ENCODE peak calls at places on chromosomes 11 and 22, in four cellular contexts. One of them, this sample, is unnamed.

GRCh38 chr11:15613231-15613630 is 498.5 kb downstream of the INSC start:
- DNase-seq in fibroblast of lung: peak; percentile 13
- DNase-seq in IMR-90: peak; percentile 7
- DNase-seq in endothelial cell of umbilical vein: no peak
- DNase-seq in this sample: no peak

GRCh38 chr11:8227156-8228152 is 36.2 kb downstream of the LMO1 start:
- DNase-seq in IMR-90: no peak
- DNase-seq in endothelial cell of umbilical vein: no peak
- DNase-seq in fibroblast of lung: no peak
- DNase-seq in this sample: no peak

GRCh38 chr22:22692707-22693530 is 48.5 kb downstream of the GGTLC2 start:
- DNase-seq in fibroblast of lung: peak; percentile 61
- DNase-seq in endothelial cell of umbilical vein: peak; percentile 36
- DNase-seq in IMR-90: peak; percentile 57
- DNase-seq in this sample: peak; percentile 84

GRCh38 chr11:109783017-109783416 is 310.2 kb upstream of the ZC3H12C start:
- DNase-seq in IMR-90: no peak
- DNase-seq in endothelial cell of umbilical vein: no peak
- DNase-seq in fibroblast of lung: no peak
- DNase-seq in this sample: no peak

GRCh38 chr11:6431861-6432260 is 8.9 kb downstream of the HPX start:
- DNase-seq in fibroblast of lung: no peak
- DNase-seq in endothelial cell of umbilical vein: no peak
- DNase-seq in IMR-90: peak; percentile 65
- DNase-seq in this sample: no peak

GRCh38 chr22:24875862-24876506 is 70.0 kb downstream of the SGSM1 start:
- DNase-seq in fibroblast of lung: peak; percentile 4
- DNase-seq in endothelial cell of umbilical vein: peak; percentile 29
- DNase-seq in IMR-90: no peak
- DNase-seq in this sample: no peak

GRCh38 chr11:126415128-126415527 is 59.6 kb downstream of the ST3GAL4 start:
- DNase-seq in endothelial cell of umbilical vein: no peak
- DNase-seq in IMR-90: peak; percentile 69
- DNase-seq in fibroblast of lung: peak; percentile 96
- DNase-seq in this sample: peak; percentile 77

GRCh38 chr11:7642747-7643146 is 30.6 kb downstream of the CYB5R2 start:
- DNase-seq in endothelial cell of umbilical vein: no peak
- DNase-seq in fibroblast of lung: no peak
- DNase-seq in IMR-90: no peak
- DNase-seq in this sample: no peak

GRCh38 chr22:50544078-50544745 is 1.5 kb upstream of the KLHDC7B start:
- DNase-seq in endothelial cell of umbilical vein: peak; percentile 53
- DNase-seq in fibroblast of lung: peak; percentile 64
- DNase-seq in IMR-90: peak; percentile 49
- DNase-seq in this sample: peak; percentile 90

GRCh38 chr11:13205446-13205845 is 72.1 kb upstream of the BMAL1 start:
- DNase-seq in fibroblast of lung: no peak
- DNase-seq in endothelial cell of umbilical vein: peak; percentile 26
- DNase-seq in IMR-90: peak; percentile 21
- DNase-seq in this sample: no peak

GRCh38 chr11:75476716-75477613 is 44.0 kb upstream of the KLHL35 start:
- DNase-seq in endothelial cell of umbilical vein: no peak
- DNase-seq in fibroblast of lung: no peak
- DNase-seq in IMR-90: no peak
- DNase-seq in this sample: no peak

GRCh38 chr22:20524004-20524481 is 16.6 kb downstream of the MED15 start:
- DNase-seq in IMR-90: peak; percentile 65
- DNase-seq in endothelial cell of umbilical vein: no peak
- DNase-seq in fibroblast of lung: no peak
- DNase-seq in this sample: no peak

GRCh38 chr22:36860438-36860820 is 377 bp upstream of the NCF4 start:
- DNase-seq in fibroblast of lung: no peak
- DNase-seq in endothelial cell of umbilical vein: no peak
- DNase-seq in IMR-90: no peak
- DNase-seq in this sample: no peak
- H3K9ac ChIP-seq in fibroblast of lung: no peak overlapping the region
- H3K9ac ChIP-seq in endothelial cell of umbilical vein: no peak overlapping the region
- H3K9ac ChIP-seq in IMR-90: no peak overlapping the region
- H3K9ac ChIP-seq in this sample: peak overlapping the region; percentile 4

GRCh38 chr11:41113160-41113559 is 346.3 kb downstream of the LRRC4C start:
- DNase-seq in endothelial cell of umbilical vein: no peak
- DNase-seq in IMR-90: no peak
- DNase-seq in fibroblast of lung: no peak
- DNase-seq in this sample: no peak

GRCh38 chr11:41115066-41115465 is 344.4 kb downstream of the LRRC4C start:
- DNase-seq in endothelial cell of umbilical vein: no peak
- DNase-seq in fibroblast of lung: no peak
- DNase-seq in IMR-90: no peak
- DNase-seq in this sample: no peak

DNA sequence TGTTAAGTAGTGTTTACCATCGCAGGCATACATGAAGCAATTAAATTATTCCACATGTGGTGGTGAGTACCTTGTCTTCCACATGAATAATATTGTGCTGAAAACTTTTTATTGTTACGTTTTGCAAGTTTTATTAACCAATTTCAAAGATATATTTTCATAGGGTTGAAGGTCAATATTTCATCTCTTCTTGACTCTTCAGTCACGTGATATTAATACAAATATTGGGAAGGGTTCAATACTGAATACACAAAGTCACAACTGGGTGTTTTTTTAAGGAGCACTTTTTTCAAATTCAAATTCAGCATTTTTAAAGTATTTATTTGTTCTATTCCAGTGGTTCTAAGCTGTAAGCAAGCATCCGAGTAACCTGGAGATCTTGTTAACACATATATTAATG is 348.9 kb downstream of the LRRC4C start:
- DNase-seq in endothelial cell of umbilical vein: no peak
- DNase-seq in fibroblast of lung: no peak
- DNase-seq in IMR-90: no peak
- DNase-seq in this sample: no peak
- H3K9ac ChIP-seq in endothelial cell of umbilical vein: no peak overlapping the region
- H3K9ac ChIP-seq in fibroblast of lung: no peak overlapping the region
- H3K9ac ChIP-seq in IMR-90: no peak overlapping the region
- H3K9ac ChIP-seq in this sample: no peak overlapping the region

GRCh38 chr11:56163804-56164203 is 3.7 kb upstream of the OR8K5 start:
- DNase-seq in fibroblast of lung: no peak
- DNase-seq in endothelial cell of umbilical vein: no peak
- DNase-seq in IMR-90: no peak
- DNase-seq in this sample: no peak

DNA sequence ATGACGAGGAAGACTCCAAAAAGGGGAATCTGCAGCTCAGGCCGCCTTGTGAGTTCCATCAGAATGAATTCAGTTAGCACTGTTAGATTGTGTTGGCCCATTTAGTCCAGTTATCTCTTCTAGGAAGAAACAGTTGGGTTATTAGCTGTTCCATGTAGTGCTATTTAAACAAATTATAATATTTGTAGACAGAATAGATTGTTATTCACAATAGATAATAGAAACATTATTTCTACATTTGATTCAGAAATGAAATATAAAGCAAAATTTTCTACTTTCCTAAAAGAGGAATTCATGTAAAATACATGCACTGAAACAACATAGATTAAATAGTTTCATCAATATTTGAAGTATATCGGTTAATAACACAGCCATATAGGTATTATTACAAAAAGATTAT is at the start of gene OR8K5:
- DNase-seq in IMR-90: no peak
- DNase-seq in fibroblast of lung: no peak
- DNase-seq in endothelial cell of umbilical vein: no peak
- DNase-seq in this sample: no peak
- H3K9ac ChIP-seq in IMR-90: no peak within 1 kb of the TSS
- H3K9ac ChIP-seq in fibroblast of lung: no peak within 1 kb of the TSS
- H3K9ac ChIP-seq in endothelial cell of umbilical vein: no peak within 1 kb of the TSS
- H3K9ac ChIP-seq in this sample: no peak within 1 kb of the TSS

GRCh38 chr11:62996271-62996670 is 11.5 kb upstream of the SLC22A6 start:
- DNase-seq in endothelial cell of umbilical vein: no peak
- DNase-seq in fibroblast of lung: no peak
- DNase-seq in IMR-90: no peak
- DNase-seq in this sample: no peak

GRCh38 chr11:62999156-62999555 is 14.4 kb upstream of the SLC22A6 start:
- DNase-seq in fibroblast of lung: no peak
- DNase-seq in IMR-90: no peak
- DNase-seq in endothelial cell of umbilical vein: no peak
- DNase-seq in this sample: no peak

GRCh38 chr11:62994775-62995174 is 10.0 kb upstream of the SLC22A6 start:
- DNase-seq in IMR-90: no peak
- DNase-seq in fibroblast of lung: no peak
- DNase-seq in endothelial cell of umbilical vein: no peak
- DNase-seq in this sample: no peak

DNA sequence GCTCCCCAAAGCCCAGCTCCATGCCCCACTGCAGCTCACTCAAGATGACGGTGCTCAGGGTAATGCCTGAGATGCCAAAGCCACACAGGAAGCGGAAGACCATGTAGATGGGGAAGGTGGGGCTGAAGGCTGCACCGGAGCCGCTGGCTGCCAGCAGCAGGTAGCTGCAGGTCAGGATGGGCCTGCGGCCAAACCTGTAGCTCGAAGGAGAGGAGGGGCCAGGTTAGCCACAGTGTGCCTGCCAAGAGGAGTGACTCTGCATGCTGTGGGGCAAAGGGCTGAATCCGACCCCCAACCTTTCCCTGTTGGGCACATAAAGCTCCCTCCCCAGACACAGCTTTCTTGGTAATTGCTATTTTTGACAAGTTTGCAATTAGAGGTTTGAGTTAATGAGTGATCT is 14.9 kb upstream of the SLC22A6 start:
- DNase-seq in endothelial cell of umbilical vein: no peak
- DNase-seq in fibroblast of lung: no peak
- DNase-seq in IMR-90: no peak
- DNase-seq in this sample: no peak
- H3K9ac ChIP-seq in endothelial cell of umbilical vein: no peak overlapping the region
- H3K9ac ChIP-seq in fibroblast of lung: no peak overlapping the region
- H3K9ac ChIP-seq in IMR-90: no peak overlapping the region
- H3K9ac ChIP-seq in this sample: no peak overlapping the region

DNA sequence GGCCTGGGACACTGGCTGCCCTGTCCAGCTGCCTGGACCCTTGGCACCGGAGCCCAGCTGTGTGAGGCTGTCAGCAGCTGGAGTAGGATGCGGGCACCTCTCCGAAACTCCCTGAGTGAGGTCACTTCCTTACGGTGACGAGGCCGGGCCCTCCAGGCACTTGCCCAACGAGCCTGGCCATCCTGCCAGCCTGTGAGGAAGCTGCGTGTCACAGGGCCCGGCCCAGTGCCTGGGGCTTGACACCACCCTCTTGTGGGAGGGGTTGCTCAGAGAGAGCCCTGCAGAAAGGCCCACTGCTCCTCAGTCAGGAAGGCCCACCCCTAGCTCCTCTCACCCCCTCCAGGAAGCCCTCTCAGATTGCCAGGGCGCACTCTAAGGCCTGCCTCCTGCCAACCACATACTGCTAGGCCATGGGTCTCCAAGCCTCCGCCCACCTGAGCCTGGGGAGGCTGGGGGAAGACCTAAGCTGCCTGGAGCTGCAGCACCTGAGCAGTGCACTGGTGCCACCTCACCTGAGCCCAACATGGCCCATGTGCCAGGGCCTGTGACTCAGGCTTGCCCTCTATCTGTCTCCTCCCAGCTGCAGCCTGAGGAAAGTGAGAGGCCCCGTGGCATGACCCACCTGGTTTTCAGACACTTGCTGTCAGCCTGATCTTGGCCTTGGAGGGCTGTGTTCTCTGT is 4.3 kb upstream of the PHLDA2 start:
- DNase-seq in fibroblast of lung: peak; percentile 82
- DNase-seq in endothelial cell of umbilical vein: peak; percentile 66
- DNase-seq in IMR-90: peak; percentile 75
- DNase-seq in this sample: peak; percentile 78
- H3K9ac ChIP-seq in fibroblast of lung: no peak overlapping the region
- H3K9ac ChIP-seq in endothelial cell of umbilical vein: no peak overlapping the region
- H3K9ac ChIP-seq in IMR-90: no peak overlapping the region
- H3K9ac ChIP-seq in this sample: peak overlapping the region; percentile 48

DNA sequence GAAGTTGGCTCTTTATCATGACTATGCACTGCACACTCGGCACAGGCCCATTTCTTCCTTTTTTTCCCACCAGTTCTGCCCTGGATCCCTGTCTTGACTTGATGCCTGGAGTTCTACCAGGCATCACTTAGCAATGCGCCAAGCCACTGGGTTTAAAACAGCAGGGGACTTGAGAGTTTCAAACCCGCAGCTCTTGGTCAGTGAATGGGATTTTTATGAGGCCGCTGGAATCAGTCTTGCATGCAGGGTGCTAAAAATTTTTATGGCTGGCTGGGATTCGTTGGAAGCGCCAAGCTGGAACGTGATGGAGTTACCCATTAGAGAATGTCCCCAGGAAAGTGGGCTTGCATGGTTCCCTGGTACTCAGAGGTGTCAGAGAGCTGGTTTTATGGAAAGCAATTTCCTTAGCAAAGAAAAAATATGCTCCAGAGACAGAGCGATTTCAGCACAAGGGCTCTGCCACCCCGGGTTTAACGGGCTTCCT is 433.0 kb downstream of the TENM4 start:
- DNase-seq in IMR-90: no peak
- DNase-seq in fibroblast of lung: no peak
- DNase-seq in endothelial cell of umbilical vein: no peak
- DNase-seq in this sample: no peak
- H3K9ac ChIP-seq in IMR-90: no peak overlapping the region
- H3K9ac ChIP-seq in fibroblast of lung: no peak overlapping the region
- H3K9ac ChIP-seq in endothelial cell of umbilical vein: no peak overlapping the region
- H3K9ac ChIP-seq in this sample: no peak overlapping the region

GRCh38 chr22:38235240-38235850 is 33.6 kb downstream of the MAFF start:
- DNase-seq in fibroblast of lung: no peak
- DNase-seq in IMR-90: no peak
- DNase-seq in endothelial cell of umbilical vein: no peak
- DNase-seq in this sample: no peak

GRCh38 chr22:38238519-38239051 is 34.2 kb downstream of the TMEM184B start:
- DNase-seq in IMR-90: peak; percentile 73
- DNase-seq in fibroblast of lung: peak; percentile 76
- DNase-seq in endothelial cell of umbilical vein: no peak
- DNase-seq in this sample: no peak

GRCh38 chr22:38239101-38239761 is 33.6 kb downstream of the TMEM184B start:
- DNase-seq in IMR-90: peak; percentile 98
- DNase-seq in endothelial cell of umbilical vein: peak; percentile 83
- DNase-seq in fibroblast of lung: peak; percentile 89
- DNase-seq in this sample: no peak

GRCh38 chr22:38233427-38233826 is 31.6 kb downstream of the MAFF start:
- DNase-seq in IMR-90: peak; percentile 45
- DNase-seq in endothelial cell of umbilical vein: peak; percentile 32
- DNase-seq in fibroblast of lung: peak; percentile 52
- DNase-seq in this sample: no peak

DNA sequence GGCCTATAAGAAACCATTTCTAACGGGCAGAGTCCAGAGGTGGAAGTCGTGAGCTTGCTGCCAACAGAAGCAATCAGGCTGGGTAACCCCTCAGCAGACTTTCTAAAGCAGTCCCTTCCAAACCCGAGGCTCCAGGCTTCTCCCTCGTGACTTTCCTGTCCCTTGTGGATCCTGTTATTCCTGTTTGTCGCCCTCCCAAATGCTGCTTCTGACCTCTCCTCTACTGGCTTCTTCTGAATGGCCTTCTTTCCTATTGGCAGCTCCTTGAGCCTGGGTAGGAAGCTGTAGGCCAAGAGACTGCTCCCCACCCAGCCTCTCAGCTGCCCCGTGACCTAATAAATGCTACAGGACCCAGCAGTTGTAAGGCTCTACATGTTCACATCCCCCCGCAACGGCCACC is 35.0 kb downstream of the MAFF start:
- DNase-seq in fibroblast of lung: no peak
- DNase-seq in IMR-90: no peak
- DNase-seq in endothelial cell of umbilical vein: no peak
- DNase-seq in this sample: no peak
- H3K9ac ChIP-seq in fibroblast of lung: no peak overlapping the region
- H3K9ac ChIP-seq in IMR-90: no peak overlapping the region
- H3K9ac ChIP-seq in endothelial cell of umbilical vein: no peak overlapping the region
- H3K9ac ChIP-seq in this sample: no peak overlapping the region

This sample was measured in colonic mucosa.